ENCODE peak calls at places on chromosome 1, in eight cellular contexts. One of them, this sample, is unnamed.

GRCh38 chr1:85374160-85374559 is 90.8 kb downstream of the DDAH1 start:
- DNase-seq in prostate gland: no peak
- DNase-seq in A673: no peak
- DNase-seq in fibroblast of lung: peak; percentile 92
- DNase-seq in suprapubic skin: no peak
- DNase-seq in neural progenitor cell: no peak
- DNase-seq in mucosa of descending colon: no peak
- DNase-seq in transverse colon: no peak
- DNase-seq in this sample: peak; percentile 91

GRCh38 chr1:177229781-177230180 is 59.0 kb downstream of the BRINP2 start:
- DNase-seq in neural progenitor cell: no peak
- DNase-seq in transverse colon: no peak
- DNase-seq in A673: no peak
- DNase-seq in suprapubic skin: no peak
- DNase-seq in mucosa of descending colon: no peak
- DNase-seq in prostate gland: no peak
- DNase-seq in fibroblast of lung: no peak
- DNase-seq in this sample: no peak

GRCh38 chr1:62613325-62613727 is 16.0 kb downstream of the ANGPTL3 start:
- DNase-seq in neural progenitor cell: no peak
- DNase-seq in fibroblast of lung: no peak
- DNase-seq in mucosa of descending colon: no peak
- DNase-seq in prostate gland: no peak
- DNase-seq in transverse colon: no peak
- DNase-seq in A673: no peak
- DNase-seq in suprapubic skin: no peak
- DNase-seq in this sample: no peak

GRCh38 chr1:184682956-184683355 is 71.7 kb downstream of the EDEM3 start:
- DNase-seq in suprapubic skin: no peak
- DNase-seq in neural progenitor cell: no peak
- DNase-seq in transverse colon: no peak
- DNase-seq in A673: no peak
- DNase-seq in fibroblast of lung: no peak
- DNase-seq in mucosa of descending colon: no peak
- DNase-seq in prostate gland: no peak
- DNase-seq in this sample: no peak

GRCh38 chr1:200888349-200888838 is 6.3 kb upstream of the INAVA start:
- DNase-seq in A673: no peak
- DNase-seq in mucosa of descending colon: peak; percentile 59
- DNase-seq in neural progenitor cell: peak; percentile 16
- DNase-seq in fibroblast of lung: no peak
- DNase-seq in transverse colon: peak; percentile 69
- DNase-seq in prostate gland: no peak
- DNase-seq in suprapubic skin: no peak
- DNase-seq in this sample: no peak

GRCh38 chr1:154154534-154155181 is at the start of gene NUP210L:
- DNase-seq in prostate gland: peak; percentile 6
- DNase-seq in suprapubic skin: no peak
- DNase-seq in transverse colon: peak; percentile 32
- DNase-seq in fibroblast of lung: peak; percentile 18
- DNase-seq in A673: no peak
- DNase-seq in mucosa of descending colon: peak; percentile 43
- DNase-seq in neural progenitor cell: peak; percentile 20
- DNase-seq in this sample: peak; percentile 53

GRCh38 chr1:159798893-159799292 is 3.3 kb upstream of the FCRL6 start:
- DNase-seq in suprapubic skin: no peak
- DNase-seq in A673: peak; percentile 90
- DNase-seq in prostate gland: peak; percentile 60
- DNase-seq in transverse colon: peak; percentile 72
- DNase-seq in neural progenitor cell: peak; percentile 84
- DNase-seq in fibroblast of lung: peak; percentile 81
- DNase-seq in mucosa of descending colon: peak; percentile 51
- DNase-seq in this sample: peak; percentile 91

GRCh38 chr1:231192620-231193163 is 30.8 kb downstream of the TRIM67 start:
- DNase-seq in mucosa of descending colon: no peak
- DNase-seq in transverse colon: peak; percentile 23
- DNase-seq in suprapubic skin: no peak
- DNase-seq in prostate gland: no peak
- DNase-seq in fibroblast of lung: peak; percentile 51
- DNase-seq in neural progenitor cell: no peak
- DNase-seq in A673: no peak
- DNase-seq in this sample: peak; percentile 16

GRCh38 chr1:56137090-56137489 is 442.3 kb downstream of the PLPP3 start:
- DNase-seq in fibroblast of lung: peak; percentile 13
- DNase-seq in mucosa of descending colon: no peak
- DNase-seq in A673: no peak
- DNase-seq in transverse colon: no peak
- DNase-seq in neural progenitor cell: no peak
- DNase-seq in suprapubic skin: no peak
- DNase-seq in prostate gland: no peak
- DNase-seq in this sample: no peak

GRCh38 chr1:97999320-97999719 is 78.5 kb upstream of the DPYD start:
- DNase-seq in fibroblast of lung: peak; percentile 98
- DNase-seq in suprapubic skin: no peak
- DNase-seq in neural progenitor cell: no peak
- DNase-seq in prostate gland: no peak
- DNase-seq in A673: no peak
- DNase-seq in transverse colon: no peak
- DNase-seq in mucosa of descending colon: no peak
- DNase-seq in this sample: peak; percentile 97

GRCh38 chr1:96533820-96534219 is 187.8 kb upstream of the PTBP2 start:
- DNase-seq in mucosa of descending colon: no peak
- DNase-seq in prostate gland: no peak
- DNase-seq in A673: no peak
- DNase-seq in neural progenitor cell: no peak
- DNase-seq in suprapubic skin: no peak
- DNase-seq in fibroblast of lung: no peak
- DNase-seq in transverse colon: no peak
- DNase-seq in this sample: no peak

GRCh38 chr1:96541491-96541890 is 180.1 kb upstream of the PTBP2 start:
- DNase-seq in prostate gland: no peak
- DNase-seq in A673: no peak
- DNase-seq in suprapubic skin: no peak
- DNase-seq in transverse colon: no peak
- DNase-seq in fibroblast of lung: no peak
- DNase-seq in mucosa of descending colon: no peak
- DNase-seq in neural progenitor cell: no peak
- DNase-seq in this sample: no peak

GRCh38 chr1:96538883-96539282 is 182.7 kb upstream of the PTBP2 start:
- DNase-seq in mucosa of descending colon: no peak
- DNase-seq in transverse colon: peak; percentile 32
- DNase-seq in fibroblast of lung: peak; percentile 90
- DNase-seq in prostate gland: no peak
- DNase-seq in suprapubic skin: no peak
- DNase-seq in neural progenitor cell: no peak
- DNase-seq in A673: peak; percentile 65
- DNase-seq in this sample: peak; percentile 98

GRCh38 chr1:96536576-96536975 is 185.0 kb upstream of the PTBP2 start:
- DNase-seq in fibroblast of lung: no peak
- DNase-seq in suprapubic skin: no peak
- DNase-seq in A673: no peak
- DNase-seq in prostate gland: no peak
- DNase-seq in transverse colon: no peak
- DNase-seq in neural progenitor cell: no peak
- DNase-seq in mucosa of descending colon: no peak
- DNase-seq in this sample: peak; percentile 93

DNA sequence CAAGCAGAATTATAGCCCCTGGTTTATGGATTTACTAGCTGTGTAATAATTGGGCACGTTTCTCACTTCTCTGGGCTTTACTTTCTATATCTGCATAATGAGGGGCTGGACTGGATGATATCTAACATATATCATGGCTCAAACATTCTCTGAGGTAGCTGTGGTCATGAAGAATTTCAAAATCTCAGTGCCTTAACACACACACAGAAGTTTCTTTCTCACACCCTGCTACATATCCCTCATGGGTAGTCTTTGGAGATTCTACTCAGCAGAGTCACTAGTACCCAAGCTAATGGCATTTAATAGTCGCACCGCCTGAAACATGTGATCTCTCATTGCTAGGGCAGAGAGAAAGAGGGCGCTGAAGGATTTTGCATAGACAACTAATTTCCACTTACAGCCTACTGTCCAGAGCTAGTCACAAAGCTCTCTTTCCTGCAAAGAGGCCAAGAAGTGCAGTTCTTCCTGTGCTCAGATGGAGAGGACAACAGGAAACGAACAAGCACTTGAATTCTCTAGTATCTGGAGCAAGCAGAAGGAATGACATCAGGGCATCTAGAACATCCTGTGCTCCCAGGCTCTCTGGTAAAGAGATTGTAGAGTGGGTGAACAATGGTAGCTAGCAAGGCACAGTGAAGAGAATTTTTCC is 183.5 kb upstream of the PTBP2 start:
- DNase-seq in fibroblast of lung: peak; percentile 83
- DNase-seq in transverse colon: peak; percentile 13
- DNase-seq in mucosa of descending colon: no peak
- DNase-seq in neural progenitor cell: no peak
- DNase-seq in prostate gland: no peak
- DNase-seq in suprapubic skin: no peak
- DNase-seq in A673: peak; percentile 70
- DNase-seq in this sample: peak; percentile 95
- TF ChIP-seq CTCF in fibroblast of lung: peak; percentile 26
- TF ChIP-seq CTCF in transverse colon: no peak
- TF ChIP-seq CTCF in mucosa of descending colon: no peak
- TF ChIP-seq CTCF in neural progenitor cell: no peak
- TF ChIP-seq CTCF in prostate gland: no peak
- TF ChIP-seq CTCF in suprapubic skin: no peak
- TF ChIP-seq CTCF in A673: peak; percentile 61
- TF ChIP-seq CTCF in this sample: peak; percentile 51

GRCh38 chr1:998051-998821 is 1.7 kb downstream of the HES4 start:
- DNase-seq in neural progenitor cell: peak; percentile 74
- DNase-seq in prostate gland: no peak
- DNase-seq in A673: peak; percentile 67
- DNase-seq in suprapubic skin: peak; percentile 80
- DNase-seq in transverse colon: no peak
- DNase-seq in mucosa of descending colon: peak; percentile 39
- DNase-seq in fibroblast of lung: no peak
- DNase-seq in this sample: no peak
- H3K4me3 ChIP-seq in neural progenitor cell: peak overlapping the region; percentile 70
- H3K4me3 ChIP-seq in prostate gland: peak overlapping the region; percentile 59
- H3K4me3 ChIP-seq in A673: peak overlapping the region; percentile 70
- H3K4me3 ChIP-seq in suprapubic skin: peak overlapping the region; percentile 56
- H3K4me3 ChIP-seq in transverse colon: peak overlapping the region; percentile 68
- H3K4me3 ChIP-seq in mucosa of descending colon: no peak overlapping the region
- H3K4me3 ChIP-seq in fibroblast of lung: no peak overlapping the region
- H3K4me3 ChIP-seq in this sample: no peak overlapping the region

DNA sequence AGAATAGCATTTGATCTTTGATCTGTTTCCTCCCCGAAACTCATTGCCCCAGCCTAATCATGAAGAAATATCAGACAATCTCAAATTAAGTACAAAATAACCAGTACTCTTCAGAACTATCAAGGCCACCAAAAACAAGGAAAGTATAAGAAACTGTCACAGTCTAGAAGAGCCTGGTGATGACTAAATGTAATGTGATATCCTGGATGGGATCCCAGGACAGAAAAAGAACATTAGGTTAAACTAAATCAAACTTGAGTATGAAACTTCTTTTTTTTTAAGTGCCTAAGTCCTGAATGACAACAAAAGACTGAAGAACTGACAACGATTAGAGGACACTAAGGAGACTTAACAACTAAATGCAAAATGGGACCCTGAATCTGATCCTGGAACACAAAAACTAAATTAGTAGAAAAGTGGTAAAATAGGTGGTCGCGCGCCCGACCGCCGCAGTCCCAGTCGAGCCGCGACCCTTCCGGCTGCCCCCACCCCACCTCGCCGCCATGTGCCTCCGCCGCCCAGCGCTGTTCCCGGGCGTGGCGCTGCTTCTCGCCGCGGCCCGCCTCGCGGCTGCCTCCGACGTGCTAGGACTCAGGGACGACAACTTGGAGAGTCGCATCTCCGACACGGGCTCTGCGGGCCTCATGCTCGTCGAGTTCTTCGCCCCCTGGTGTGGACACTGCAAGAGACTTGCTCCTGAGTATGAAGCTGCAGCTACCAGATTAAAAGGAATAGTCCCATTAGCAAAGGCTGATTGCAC is 5.5 kb upstream of the PRKAB2 start:
- DNase-seq in A673: peak; percentile 51
- DNase-seq in neural progenitor cell: no peak
- DNase-seq in mucosa of descending colon: peak; percentile 32
- DNase-seq in fibroblast of lung: peak; percentile 57
- DNase-seq in transverse colon: no peak
- DNase-seq in suprapubic skin: no peak
- DNase-seq in prostate gland: no peak
- DNase-seq in this sample: peak; percentile 65
- TF ChIP-seq CTCF in A673: no peak
- TF ChIP-seq CTCF in neural progenitor cell: no peak
- TF ChIP-seq CTCF in mucosa of descending colon: no peak
- TF ChIP-seq CTCF in fibroblast of lung: no peak
- TF ChIP-seq CTCF in transverse colon: no peak
- TF ChIP-seq CTCF in suprapubic skin: no peak
- TF ChIP-seq CTCF in prostate gland: no peak
- TF ChIP-seq CTCF in this sample: no peak

DNA sequence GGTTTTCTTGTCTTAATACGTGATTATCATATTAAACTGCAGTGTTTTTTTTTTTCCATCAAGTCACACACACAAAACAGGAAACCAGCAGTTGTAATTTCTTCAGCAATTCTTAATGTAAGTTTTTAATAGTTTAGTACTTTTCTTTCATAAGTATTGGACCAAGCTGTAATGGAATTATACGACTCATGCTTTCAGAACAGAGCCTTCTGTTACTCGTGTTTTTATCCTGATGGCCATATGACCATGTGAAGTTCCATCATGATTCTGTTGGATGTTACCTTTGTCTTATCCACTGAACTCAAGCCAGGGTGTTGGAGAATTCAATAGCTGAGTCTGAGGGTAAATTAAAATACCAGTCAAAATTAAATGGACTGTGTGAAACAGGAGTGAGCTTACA is 72.0 kb upstream of the S1PR1 start:
- DNase-seq in suprapubic skin: no peak
- DNase-seq in prostate gland: no peak
- DNase-seq in fibroblast of lung: no peak
- DNase-seq in A673: no peak
- DNase-seq in mucosa of descending colon: no peak
- DNase-seq in neural progenitor cell: no peak
- DNase-seq in transverse colon: no peak
- DNase-seq in this sample: no peak
- H3K4me3 ChIP-seq in suprapubic skin: no peak overlapping the region
- H3K4me3 ChIP-seq in prostate gland: no peak overlapping the region
- H3K4me3 ChIP-seq in fibroblast of lung: no peak overlapping the region
- H3K4me3 ChIP-seq in A673: no peak overlapping the region
- H3K4me3 ChIP-seq in mucosa of descending colon: no peak overlapping the region
- H3K4me3 ChIP-seq in neural progenitor cell: no peak overlapping the region
- H3K4me3 ChIP-seq in transverse colon: no peak overlapping the region
- H3K4me3 ChIP-seq in this sample: no peak overlapping the region

GRCh38 chr1:101820080-101820479 is 176.6 kb downstream of the OLFM3 start:
- DNase-seq in fibroblast of lung: peak; percentile 4
- DNase-seq in neural progenitor cell: peak; percentile 72
- DNase-seq in prostate gland: no peak
- DNase-seq in A673: peak; percentile 89
- DNase-seq in transverse colon: no peak
- DNase-seq in suprapubic skin: no peak
- DNase-seq in mucosa of descending colon: no peak
- DNase-seq in this sample: peak; percentile 21
- TF ChIP-seq CTCF in fibroblast of lung: peak; percentile 36
- TF ChIP-seq CTCF in neural progenitor cell: peak; percentile 84
- TF ChIP-seq CTCF in prostate gland: peak; percentile 7
- TF ChIP-seq CTCF in A673: peak; percentile 85
- TF ChIP-seq CTCF in transverse colon: peak; percentile 16
- TF ChIP-seq CTCF in suprapubic skin: no peak
- TF ChIP-seq CTCF in mucosa of descending colon: no peak
- TF ChIP-seq CTCF in this sample: peak; percentile 25